ENCODE peak calls at places on chromosomes 4 and X, in ten cellular contexts. K is GM23338; H is breast epithelium; I is ELR; W is H7; R is ELF-1; M is SK-MEL-5; V is tibial nerve; C is stimulated activated CD4-positive, alpha-beta T cell treated with anti-CD3 and anti-CD28 coated beads, Interleukin-1b, Interleukin-23, amount 100 ng/mL, for 4 hours; B is mucosa of descending colon. O is an unnamed sample.

GRCh38 chrX:155334486-155335316 is at the start of gene CLIC2:
- DNase-seq in V (peak), M (no peak), I (peak), C (no peak), W (no peak), H (no peak), K (no peak), R (no peak), B (peak), O (peak)

GRCh38 chrX:38929966-38930421 is 128.7 kb downstream of the MID1IP1 start:
- DNase-seq in W (no peak), R (no peak), K (no peak), B (no peak), I (peak), H (no peak), C (no peak), V (no peak), M (no peak), O (no peak)

GRCh38 chr4:82833696-82834313 is 35.2 kb upstream of the SCD5 start:
- DNase-seq in K (no peak), I (peak), V (no peak), R (no peak), H (no peak), C (no peak), M (no peak), W (no peak), B (peak), O (no peak)

GRCh38 chr4:152010680-152011079 is 249.9 kb upstream of the GATB start:
- DNase-seq in R (peak), V (no peak), I (no peak), B (no peak), C (no peak), M (no peak), H (no peak), W (no peak), K (peak), O (no peak)

GRCh38 chrX:92209936-92210335 is 430.8 kb downstream of the PCDH11X start:
- DNase-seq in H (no peak), K (no peak), V (no peak), I (no peak), B (no peak), C (no peak), W (no peak), R (peak), M (no peak), O (no peak)

GRCh38 chr4:174707277-174707676 is 121.8 kb downstream of the GLRA3 start:
- DNase-seq in V (no peak), W (no peak), C (no peak), M (no peak), H (no peak), I (peak), B (no peak), R (no peak), K (no peak), O (no peak)

GRCh38 chrX:124228849-124229248 is 103.6 kb upstream of the TEX13D start:
- DNase-seq in V (no peak), K (peak), C (no peak), H (no peak), B (no peak), W (no peak), I (no peak), M (peak), R (peak), O (no peak)

GRCh38 chr4:54607067-54607466 is 50.7 kb upstream of the KIT start:
- DNase-seq in I (no peak), V (no peak), H (no peak), K (no peak), B (no peak), M (no peak), R (no peak), W (no peak), C (no peak), O (no peak)

GRCh38 chr4:66929748-66930147 is 615.6 kb downstream of the CENPC start:
- DNase-seq in H (no peak), V (no peak), M (peak), C (no peak), W (no peak), B (no peak), R (no peak), I (no peak), K (no peak), O (no peak)

GRCh38 chrX:107574054-107574683 is 54.1 kb upstream of the PRPS1 start:
- DNase-seq in M (peak), C (no peak), R (no peak), V (no peak), I (peak), K (no peak), H (no peak), W (no peak), B (no peak), O (no peak)

GRCh38 chr4:159267940-159268327 is 165.1 kb downstream of the RAPGEF2 start:
- DNase-seq in V (no peak), M (peak), W (no peak), K (no peak), B (no peak), H (no peak), R (no peak), I (no peak), C (no peak), O (no peak)

GRCh38 chr4:26197018-26197779 is 123.6 kb upstream of the RBPJ start:
- DNase-seq in I (peak), H (no peak), M (no peak), W (no peak), C (peak), V (no peak), K (no peak), R (no peak), B (peak), O (no peak)

O was measured in lower lobe of right lung.